ENCODE peak calls at places on chromosome X, in six cellular contexts. One of them, this sample, is unnamed.

GRCh38 chrX:57964975-57965374 is 54.7 kb upstream of the ZXDA start:
- DNase-seq in stimulated activated CD4-positive, alpha-beta T cell treated with anti-CD3 and anti-CD28 coated beads, Interleukin-4, amount 100 ng/mL, for 1 hour: no peak
- DNase-seq in hippocampal formation: no peak
- DNase-seq in transverse colon: no peak
- DNase-seq in OCI-LY7: peak
- DNase-seq in NCI-H1092: no peak
- DNase-seq in this sample: no peak

GRCh38 chrX:128975716-128976115 is 547.6 kb downstream of the SMARCA1 start:
- DNase-seq in NCI-H1092: peak
- DNase-seq in OCI-LY7: peak
- DNase-seq in hippocampal formation: peak
- DNase-seq in stimulated activated CD4-positive, alpha-beta T cell treated with anti-CD3 and anti-CD28 coated beads, Interleukin-4, amount 100 ng/mL, for 1 hour: no peak
- DNase-seq in transverse colon: peak
- DNase-seq in this sample: peak

GRCh38 chrX:72569786-72570185 is 2.9 kb downstream of the HDAC8 start:
- DNase-seq in transverse colon: no peak
- DNase-seq in hippocampal formation: no peak
- DNase-seq in stimulated activated CD4-positive, alpha-beta T cell treated with anti-CD3 and anti-CD28 coated beads, Interleukin-4, amount 100 ng/mL, for 1 hour: no peak
- DNase-seq in OCI-LY7: no peak
- DNase-seq in NCI-H1092: no peak
- DNase-seq in this sample: no peak

GRCh38 chrX:29468911-29469494 is 746.4 kb upstream of the MAGEB2 start:
- DNase-seq in transverse colon: no peak
- DNase-seq in stimulated activated CD4-positive, alpha-beta T cell treated with anti-CD3 and anti-CD28 coated beads, Interleukin-4, amount 100 ng/mL, for 1 hour: no peak
- DNase-seq in NCI-H1092: no peak
- DNase-seq in OCI-LY7: no peak
- DNase-seq in hippocampal formation: no peak
- DNase-seq in this sample: no peak

GRCh38 chrX:9906919-9907318 is 60.2 kb upstream of the CLDN34 start:
- DNase-seq in OCI-LY7: no peak
- DNase-seq in NCI-H1092: no peak
- DNase-seq in transverse colon: no peak
- DNase-seq in hippocampal formation: no peak
- DNase-seq in stimulated activated CD4-positive, alpha-beta T cell treated with anti-CD3 and anti-CD28 coated beads, Interleukin-4, amount 100 ng/mL, for 1 hour: no peak
- DNase-seq in this sample: no peak

GRCh38 chrX:77431227-77431626 is 16.0 kb upstream of the FGF16 start:
- DNase-seq in stimulated activated CD4-positive, alpha-beta T cell treated with anti-CD3 and anti-CD28 coated beads, Interleukin-4, amount 100 ng/mL, for 1 hour: no peak
- DNase-seq in hippocampal formation: no peak
- DNase-seq in transverse colon: no peak
- DNase-seq in OCI-LY7: peak
- DNase-seq in NCI-H1092: no peak
- DNase-seq in this sample: no peak

GRCh38 chrX:120125444-120125843 is 9.7 kb upstream of the RHOXF1 start:
- DNase-seq in OCI-LY7: no peak
- DNase-seq in stimulated activated CD4-positive, alpha-beta T cell treated with anti-CD3 and anti-CD28 coated beads, Interleukin-4, amount 100 ng/mL, for 1 hour: no peak
- DNase-seq in hippocampal formation: no peak
- DNase-seq in NCI-H1092: no peak
- DNase-seq in transverse colon: no peak
- DNase-seq in this sample: no peak

GRCh38 chrX:151830911-151831310 is 81.8 kb upstream of the MAGEA4 start:
- DNase-seq in transverse colon: no peak
- DNase-seq in stimulated activated CD4-positive, alpha-beta T cell treated with anti-CD3 and anti-CD28 coated beads, Interleukin-4, amount 100 ng/mL, for 1 hour: no peak
- DNase-seq in OCI-LY7: no peak
- DNase-seq in NCI-H1092: no peak
- DNase-seq in hippocampal formation: no peak
- DNase-seq in this sample: no peak

GRCh38 chrX:95071621-95072020 is 1397.6 kb downstream of the FAM133A start:
- DNase-seq in stimulated activated CD4-positive, alpha-beta T cell treated with anti-CD3 and anti-CD28 coated beads, Interleukin-4, amount 100 ng/mL, for 1 hour: no peak
- DNase-seq in transverse colon: no peak
- DNase-seq in hippocampal formation: no peak
- DNase-seq in NCI-H1092: no peak
- DNase-seq in OCI-LY7: no peak
- DNase-seq in this sample: no peak

GRCh38 chrX:8984231-8984630 is 49.7 kb downstream of the FAM9B start:
- DNase-seq in transverse colon: no peak
- DNase-seq in NCI-H1092: no peak
- DNase-seq in hippocampal formation: no peak
- DNase-seq in OCI-LY7: no peak
- DNase-seq in stimulated activated CD4-positive, alpha-beta T cell treated with anti-CD3 and anti-CD28 coated beads, Interleukin-4, amount 100 ng/mL, for 1 hour: no peak
- DNase-seq in this sample: no peak

This sample was measured in stimulated activated naive CD8-positive, alpha-beta T cell treated with anti-CD3 and anti-CD28 coated beads, Interleukin-15, amount 100 ng/mL, for 72 hours.